ENCODE peak calls at places on chromosomes 3 and 15, in four cellular contexts. N is H1, X is HepG2, G is GM12878. Y is an unnamed sample.
A peak's percentile ranks its signal among the peaks of the same experiment; 100 is the strongest.

GRCh38 chr3:30944124-30944523 is 49.7 kb upstream of the GADL1 start:
- DNase-seq in G (no peak), X (no peak), N (no peak), Y (no peak)

GRCh38 chr3:195755391-195755790 is 34.6 kb downstream of the MUC20 start:
- DNase-seq in N (no peak), G (no peak), X (no peak), Y (no peak)

GRCh38 chr3:173750591-173750990 is 353.0 kb downstream of the NLGN1 start:
- DNase-seq in G (no peak), N (no peak), X (no peak), Y (no peak)

GRCh38 chr3:100782906-100783305 is 73.6 kb downstream of the TFG start:
- DNase-seq in G (no peak), N (no peak), X (no peak), Y (no peak)

GRCh38 chr3:197539651-197540051 is 16.1 kb downstream of the BDH1 start:
- DNase-seq in X (no peak), G (no peak), N (no peak), Y (no peak)

GRCh38 chr3:31220431-31220830 is 312.3 kb upstream of the STT3B start:
- DNase-seq in N (no peak), X (no peak), G (no peak), Y (no peak)

GRCh38 chr15:90659481-90659880 is 57.7 kb upstream of the BLM start:
- DNase-seq in N (no peak), X (no peak), G (no peak), Y (no peak)

GRCh38 chr3:196660381-196661166 is 21.1 kb downstream of the NRROS start:
- DNase-seq in N (no peak), X (no peak), G (no peak), Y (no peak)

GRCh38 chr3:31288641-31289100 is 244.1 kb upstream of the STT3B start:
- DNase-seq in G (no peak), N (peak; percentile 10), X (peak; percentile 97), Y (no peak)

GRCh38 chr3:155236473-155236872 is 57.0 kb downstream of the STRIT1 start:
- DNase-seq in X (no peak), N (no peak), G (no peak), Y (no peak)

GRCh38 chr3:10453764-10454163 is 51.6 kb downstream of the ATP2B2 start:
- DNase-seq in N (no peak), G (no peak), X (no peak), Y (no peak)

GRCh38 chr3:44013967-44014366 is 227.7 kb upstream of the TOPAZ1 start:
- DNase-seq in X (no peak), N (no peak), G (no peak), Y (no peak)
- TF ChIP-seq TCF12 in X (no peak), N (no peak), G (no peak), Y (no peak)

DNA sequence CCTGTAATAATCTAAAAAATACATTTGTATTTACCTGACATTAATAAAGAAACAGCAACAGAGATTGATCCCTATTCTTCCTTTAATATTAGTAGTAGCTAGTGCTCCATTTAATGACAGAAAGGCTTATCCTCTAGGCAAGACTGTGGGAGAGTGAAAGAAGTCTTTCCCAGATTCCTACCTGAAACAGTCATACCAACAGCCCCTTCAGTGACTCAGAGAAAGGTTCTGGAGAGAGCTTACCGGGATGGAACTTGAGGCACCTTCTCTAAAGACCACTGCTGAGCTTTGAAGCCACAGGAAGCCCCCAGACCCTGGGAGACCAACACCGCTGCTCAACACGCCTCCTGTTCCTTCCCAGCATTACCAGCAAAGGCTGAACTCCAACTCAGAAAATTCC is 66.9 kb upstream of the FGF12 start:
- DNase-seq in G (no peak), N (no peak), X (no peak), Y (no peak)
- TF ChIP-seq TCF12 in G (no peak), N (no peak), X (no peak), Y (no peak)

DNA sequence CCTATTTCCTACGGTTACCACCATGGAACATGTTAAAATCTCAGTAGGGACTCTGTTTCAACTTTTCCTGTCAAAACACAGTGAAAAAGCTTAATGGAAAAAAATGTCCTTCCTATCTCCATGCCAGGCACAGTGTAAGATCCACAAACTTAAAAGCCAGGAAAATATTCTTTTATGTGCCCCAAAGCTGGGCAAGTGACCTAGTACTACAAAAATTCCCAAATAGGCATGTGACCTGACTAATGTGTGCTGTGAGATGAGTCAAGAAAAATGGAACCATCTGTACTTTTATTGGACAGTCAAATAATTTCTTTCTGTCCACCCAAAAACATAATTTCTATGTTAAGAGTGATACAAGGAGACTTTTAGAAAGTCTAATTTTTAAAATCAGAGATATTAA is 406.0 kb downstream of the ZBTB20 start:
- DNase-seq in N (no peak), X (no peak), G (no peak), Y (no peak)
- TF ChIP-seq TCF12 in N (no peak), X (no peak), G (no peak), Y (no peak)

GRCh38 chr15:45249125-45249780 is 2.8 kb upstream of the SLC28A2 start:
- DNase-seq in N (no peak), X (no peak), G (no peak), Y (no peak)
- TF ChIP-seq TCF12 in N (no peak), X (no peak), G (no peak), Y (no peak)

GRCh38 chr3:131393868-131394267 is 12.3 kb downstream of the NUDT16 start:
- DNase-seq in X (no peak), G (no peak), N (no peak), Y (no peak)
- TF ChIP-seq TCF12 in X (no peak), G (no peak), N (no peak), Y (no peak)

DNA sequence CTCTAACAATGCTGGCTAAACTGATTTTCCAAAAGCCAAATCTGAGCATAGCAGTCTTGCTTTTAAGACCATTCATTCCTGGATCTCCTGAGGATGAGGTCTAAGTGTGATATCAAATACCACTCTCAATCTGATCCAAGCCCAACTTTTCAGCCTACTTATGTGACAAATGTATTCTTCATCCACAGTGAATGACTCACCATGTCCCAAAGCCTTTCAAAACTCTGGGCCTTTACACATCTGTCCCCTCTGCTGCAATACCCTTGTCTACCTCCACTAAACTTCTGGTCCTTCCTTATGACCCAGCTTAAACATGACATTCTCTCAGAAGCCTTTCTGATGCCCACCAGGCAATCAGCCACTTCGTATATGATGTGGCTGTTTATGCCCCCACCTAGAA is 4.6 kb downstream of the ANAPC13 start:
- DNase-seq in X (no peak), G (no peak), N (no peak), Y (no peak)
- TF ChIP-seq TCF12 in X (no peak), G (no peak), N (no peak), Y (no peak)

Y was measured in SK-N-SH.